ENCODE peak calls at places on chromosome 21, in nine cellular contexts. W is heart left ventricle; D is fibroblast of mammary gland; O is CD4-positive, CD25-positive, alpha-beta regulatory T cell; V is heart right ventricle; F is aorta; E is pancreas; Q is BJ; M is left lung. L is an unnamed sample.

GRCh38 chr21:38955495-38955894 is 149.8 kb downstream of the ETS2 start:
- DNase-seq in E (no peak), V (peak), M (no peak), D (peak), Q (no peak), F (no peak), O (no peak), W (peak), L (no peak)

GRCh38 chr21:33373451-33373850 is 29.8 kb upstream of the IFNGR2 start:
- DNase-seq in M (no peak), E (no peak), D (no peak), V (no peak), F (no peak), Q (no peak), O (no peak), W (no peak), L (no peak)

GRCh38 chr21:38795475-38795874 is 10.3 kb upstream of the ETS2 start:
- DNase-seq in M (no peak), W (no peak), F (no peak), D (no peak), V (no peak), E (no peak), Q (no peak), O (no peak), L (no peak)

GRCh38 chr21:37435120-37435519 is 68.5 kb downstream of the DYRK1A start:
- DNase-seq in M (no peak), W (peak), V (no peak), F (no peak), Q (peak), E (no peak), O (peak), D (peak), L (peak)

GRCh38 chr21:37564341-37564923 is 197.9 kb downstream of the DYRK1A start:
- DNase-seq in O (peak), D (peak), M (peak), W (peak), Q (peak), E (peak), F (peak), V (peak), L (peak)

GRCh38 chr21:38830667-38831525 is 25.2 kb downstream of the ETS2 start:
- DNase-seq in O (no peak), M (no peak), F (no peak), D (no peak), E (no peak), W (no peak), V (no peak), Q (no peak), L (no peak)

GRCh38 chr21:18249542-18250152 is 5.0 kb downstream of the CHODL start:
- DNase-seq in W (no peak), F (no peak), O (no peak), V (no peak), M (no peak), E (no peak), Q (no peak), D (no peak), L (peak)

GRCh38 chr21:38839370-38839681 is 33.6 kb downstream of the ETS2 start:
- DNase-seq in M (no peak), V (no peak), O (no peak), Q (no peak), D (peak), F (no peak), E (no peak), W (no peak), L (no peak)

GRCh38 chr21:34670220-34670961 is 1.6 kb downstream of the CLIC6 start:
- DNase-seq in O (no peak), D (peak), W (no peak), V (no peak), M (peak), F (peak), E (no peak), Q (no peak), L (no peak)

GRCh38 chr21:38306407-38306806 is 49.6 kb downstream of the KCNJ15 start:
- DNase-seq in F (no peak), E (no peak), O (no peak), W (no peak), M (no peak), D (peak), V (no peak), Q (no peak), L (no peak)

GRCh38 chr21:33642896-33643657 is 776 bp downstream of the ITSN1 start:
- DNase-seq in E (peak), M (peak), O (peak), D (peak), F (peak), W (peak), Q (no peak), V (peak), L (peak)

GRCh38 chr21:32807717-32808380 is 36.3 kb upstream of the PAXBP1 start:
- DNase-seq in F (no peak), W (no peak), M (no peak), V (no peak), Q (no peak), D (peak), O (no peak), E (no peak), L (no peak)

GRCh38 chr21:37915941-37916794 is at the start of gene KCNJ6:
- DNase-seq in D (peak), Q (no peak), E (peak), F (no peak), M (peak), V (no peak), W (peak), O (no peak), L (peak)

DNA sequence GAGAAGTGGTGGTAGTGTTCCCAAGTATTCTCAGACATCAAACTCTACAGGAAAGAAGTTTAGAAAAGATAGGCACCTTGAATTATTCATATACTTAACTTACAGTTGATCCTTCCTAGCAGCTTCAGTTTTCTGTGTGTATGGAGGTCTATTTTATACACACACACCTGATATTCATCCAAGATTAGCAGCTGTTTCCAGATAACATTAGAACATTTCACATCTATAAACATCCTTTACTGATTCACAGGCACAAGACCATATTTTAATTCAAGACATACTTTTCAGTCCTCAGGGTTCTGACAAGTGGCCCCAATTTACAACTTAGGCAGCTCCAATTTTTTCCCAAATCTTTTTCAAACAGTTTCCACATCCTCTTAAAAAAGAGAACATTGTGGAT is 287.8 kb upstream of the USP25 start:
- DNase-seq in E (no peak), D (peak), F (no peak), W (no peak), M (no peak), Q (no peak), O (no peak), V (no peak), L (no peak)
- H3K4me3 ChIP-seq in E (no peak), D (no peak), F (no peak), W (no peak), M (no peak), Q (no peak), O (no peak), V (no peak), L (no peak)

GRCh38 chr21:36072453-36073167 is 2.8 kb downstream of the CBR1 start:
- DNase-seq in M (no peak), Q (no peak), D (no peak), O (no peak), W (no peak), V (no peak), E (no peak), F (no peak), L (no peak)

GRCh38 chr21:36068748-36069398 is 951 bp upstream of the CBR1 start:
- DNase-seq in V (no peak), Q (no peak), W (no peak), D (no peak), M (no peak), F (no peak), E (no peak), O (no peak), L (no peak)

GRCh38 chr21:36069713-36070573 is at the start of gene CBR1:
- DNase-seq in O (peak), F (peak), V (peak), W (peak), M (peak), Q (peak), D (peak), E (peak), L (peak)

GRCh38 chr21:36073181-36073580 is 3.4 kb downstream of the CBR1 start:
- DNase-seq in D (no peak), O (no peak), F (no peak), W (no peak), Q (no peak), V (no peak), M (no peak), E (no peak), L (no peak)

DNA sequence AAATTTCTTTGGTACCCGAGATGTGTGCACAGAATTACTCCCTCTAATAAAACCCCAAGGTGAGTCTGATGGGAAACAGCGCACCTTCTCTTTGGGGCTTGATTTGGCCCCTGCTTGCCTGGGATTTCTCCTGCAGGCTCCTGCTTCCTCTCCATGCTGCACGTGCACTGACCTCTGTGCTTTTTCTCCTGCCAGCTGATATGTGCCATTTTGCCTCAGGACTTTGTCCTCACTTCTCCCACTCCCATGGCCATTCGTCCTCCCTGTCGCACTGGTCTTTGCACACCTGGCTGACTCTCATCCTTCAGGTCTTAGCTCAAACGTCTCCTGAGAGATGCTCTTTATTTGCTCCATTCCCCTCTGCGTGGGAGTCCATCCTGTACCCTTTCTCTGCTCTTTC is 1.2 kb downstream of the CBR1 start:
- DNase-seq in V (no peak), M (no peak), D (no peak), O (no peak), E (no peak), W (no peak), F (no peak), Q (no peak), L (no peak)
- H3K4me3 ChIP-seq in V (no peak), M (peak), D (peak), O (peak), E (no peak), W (peak), F (no peak), Q (no peak), L (peak)

DNA sequence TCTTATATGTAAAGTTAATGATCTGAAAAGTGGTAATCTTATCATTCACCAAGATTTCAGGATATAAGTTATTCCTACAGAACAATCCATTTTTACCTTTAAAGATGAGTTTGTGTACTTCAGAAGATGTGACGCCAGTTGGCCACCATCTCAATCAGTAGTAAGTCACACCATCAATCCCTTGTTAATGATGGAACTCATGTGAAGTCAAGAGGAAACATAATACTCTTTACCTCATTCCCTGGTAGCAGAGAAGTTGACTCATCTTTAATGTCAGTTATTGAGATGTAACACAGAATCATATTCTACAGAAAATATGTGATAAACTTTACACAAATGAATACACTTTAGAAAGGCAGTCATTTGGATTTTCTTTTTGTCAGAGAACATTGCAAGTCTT is 38.2 kb downstream of the MRPL39 start:
- DNase-seq in E (no peak), F (no peak), Q (no peak), V (no peak), O (no peak), M (no peak), D (peak), W (no peak), L (no peak)
- H3K4me3 ChIP-seq in E (no peak), F (no peak), Q (no peak), V (no peak), O (peak), M (no peak), D (no peak), W (no peak), L (no peak)

GRCh38 chr21:46284077-46284644 is 1.2 kb downstream of the MCM3AP start:
- DNase-seq in E (no peak), F (no peak), O (no peak), Q (no peak), V (no peak), W (no peak), D (peak), M (no peak), L (no peak)
- H3K4me3 ChIP-seq in E (peak), F (no peak), O (peak), Q (no peak), V (peak), W (peak), D (peak), M (peak), L (peak)

DNA sequence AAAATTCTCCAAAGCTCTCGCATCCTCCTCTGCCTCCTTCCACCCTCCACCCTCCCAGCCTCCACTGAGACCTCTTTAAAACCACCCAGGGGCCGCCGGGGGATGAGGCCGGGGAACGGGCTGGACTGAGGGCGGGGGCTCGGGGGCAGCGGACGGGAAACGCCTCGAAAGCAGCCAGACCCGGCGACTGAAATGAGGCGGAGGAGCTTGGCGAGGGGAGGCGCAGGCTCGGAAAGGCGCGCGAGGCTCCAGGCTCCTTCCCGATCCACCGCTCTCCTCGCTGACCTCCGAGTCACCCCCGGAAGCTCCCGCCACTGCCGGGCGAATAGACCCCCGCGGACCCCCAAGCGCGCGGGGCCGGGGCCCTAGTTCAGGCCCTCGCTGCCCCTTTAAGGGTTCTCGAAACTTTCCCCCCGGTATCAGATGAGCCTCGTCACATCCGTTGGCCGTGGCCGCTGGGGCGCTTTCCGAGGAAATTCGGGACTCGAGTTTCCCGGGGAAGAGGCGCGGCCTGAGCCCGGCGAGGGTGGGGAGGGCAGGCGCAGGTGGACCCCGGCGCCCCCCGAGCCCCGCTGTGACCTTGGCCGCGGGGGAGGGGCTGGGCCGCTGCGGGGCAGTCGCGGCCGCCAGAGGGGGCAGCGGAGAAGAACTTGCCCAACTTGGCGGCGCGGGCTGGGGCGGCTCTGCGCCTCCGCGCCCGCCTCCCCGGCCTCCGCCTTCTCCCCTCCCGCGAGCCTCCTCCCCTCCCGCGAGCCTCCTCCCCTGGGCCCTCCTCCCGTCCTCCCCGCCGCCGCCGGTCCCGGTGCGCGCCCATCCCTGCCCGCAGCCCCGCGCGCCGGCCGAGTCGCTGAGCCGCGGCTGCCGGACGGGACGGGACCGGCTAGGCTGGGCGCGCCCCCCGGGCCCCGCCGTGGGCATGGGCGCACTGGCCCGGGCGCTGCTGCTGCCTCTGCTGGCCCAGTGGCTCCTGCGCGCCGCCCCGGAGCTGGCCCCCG is at the start of gene BACE2:
- DNase-seq in O (no peak), V (peak), D (peak), W (peak), M (peak), E (peak), Q (no peak), F (peak), L (no peak)
- H3K4me3 ChIP-seq in O (no peak), V (peak), D (peak), W (peak), M (peak), E (peak), Q (peak), F (peak), L (no peak)

DNA sequence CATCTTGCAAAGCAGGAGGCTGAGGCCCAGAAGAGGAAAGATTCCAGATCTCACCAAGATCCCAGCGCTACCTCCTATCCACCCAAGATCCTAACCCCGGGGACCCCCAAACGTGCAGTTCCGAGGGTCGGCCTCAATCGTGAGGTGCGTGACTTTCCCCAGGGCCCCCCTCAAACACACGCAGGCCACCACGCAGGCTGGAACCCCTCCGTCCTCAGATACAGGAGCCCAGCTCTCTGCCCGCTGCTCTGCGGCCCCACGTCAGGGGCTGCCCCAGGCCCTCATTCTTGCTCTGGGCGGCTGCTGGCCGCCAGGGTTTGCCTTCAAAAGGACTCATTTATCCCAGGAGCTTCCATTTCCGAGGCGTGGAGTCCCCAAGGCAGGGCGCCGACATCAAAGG is 39.9 kb downstream of the KRTAP10-1 start:
- DNase-seq in O (no peak), F (peak), Q (no peak), W (no peak), D (no peak), E (no peak), M (no peak), V (no peak), L (no peak)
- H3K4me3 ChIP-seq in O (no peak), F (no peak), Q (no peak), W (no peak), D (no peak), E (no peak), M (no peak), V (no peak), L (no peak)

DNA sequence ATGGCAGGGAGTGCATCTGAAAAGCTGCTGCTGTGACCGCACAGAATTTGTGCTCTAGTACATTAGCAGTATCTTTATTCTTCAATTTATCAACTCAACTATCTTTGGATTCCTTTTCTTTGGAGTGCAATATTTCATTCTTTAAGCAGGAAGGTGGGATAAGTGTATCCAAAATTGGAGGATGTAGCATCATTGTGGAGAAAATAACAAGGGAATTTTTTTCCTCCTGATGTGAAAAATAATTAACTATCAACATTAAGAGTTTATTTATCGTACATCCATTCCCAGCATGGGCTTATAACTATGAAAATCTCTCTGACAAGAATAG is 25.5 kb downstream of the MAP3K7CL start:
- DNase-seq in O (no peak), F (no peak), E (no peak), V (no peak), Q (no peak), D (no peak), M (no peak), W (no peak), L (no peak)
- H3K4me3 ChIP-seq in O (no peak), F (peak), E (no peak), V (peak), Q (peak), D (no peak), M (no peak), W (peak), L (no peak)

DNA sequence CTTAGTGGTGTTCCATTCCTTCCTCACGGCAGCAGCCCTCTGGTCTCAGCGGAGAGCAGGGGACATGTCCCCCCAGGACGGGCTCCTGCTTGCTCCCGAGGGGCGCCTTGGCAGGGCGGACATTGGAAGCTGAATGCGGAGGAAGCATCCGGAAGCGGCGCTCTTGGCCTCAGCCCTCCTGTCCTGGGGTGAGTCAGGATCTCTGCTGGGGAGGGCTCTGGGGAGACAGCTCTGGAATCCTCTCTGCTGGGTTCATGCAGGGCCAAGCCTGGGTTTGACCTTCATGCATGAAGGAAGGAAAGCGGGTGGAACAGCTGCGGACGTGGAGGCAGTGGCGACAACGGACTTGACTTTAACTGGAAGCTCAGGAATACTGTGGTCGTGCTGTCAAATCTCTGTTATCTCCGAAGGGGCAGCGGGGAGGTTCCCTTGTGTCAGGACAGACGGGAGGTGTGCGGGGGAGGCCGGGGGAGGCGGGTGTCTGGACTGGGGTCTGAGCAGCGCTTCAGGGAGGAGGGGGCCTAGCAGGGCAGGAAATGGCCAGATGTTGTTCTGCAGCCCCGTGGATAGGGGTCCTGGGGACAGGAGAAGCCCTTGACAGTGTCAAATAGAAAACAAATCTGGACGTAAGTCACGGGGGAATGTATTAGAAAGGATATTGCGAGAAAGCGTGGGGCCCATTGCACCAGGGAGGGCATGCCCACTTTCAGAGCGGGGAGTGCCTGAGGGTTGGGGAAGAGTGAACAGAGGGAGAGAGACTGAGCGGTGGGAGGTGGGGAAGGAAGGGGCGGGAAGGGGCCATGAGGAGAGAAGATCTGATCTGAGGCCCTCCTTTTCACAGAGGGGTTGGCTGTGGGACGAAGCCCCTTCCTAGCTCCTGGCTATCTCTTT is 26.6 kb downstream of the CRYAA start:
- DNase-seq in E (peak), V (peak), O (no peak), W (peak), D (peak), Q (no peak), M (no peak), F (peak), L (no peak)
- H3K4me3 ChIP-seq in E (no peak), V (no peak), O (no peak), W (no peak), D (no peak), Q (no peak), M (no peak), F (no peak), L (no peak)

GRCh38 chr21:25862596-25862995 is 127.8 kb downstream of the GABPA start:
- DNase-seq in M (no peak), V (no peak), O (no peak), Q (no peak), E (no peak), W (no peak), D (peak), F (no peak), L (peak)
- H3K4me3 ChIP-seq in M (no peak), V (no peak), O (no peak), Q (no peak), E (no peak), W (no peak), D (no peak), F (no peak), L (no peak)

GRCh38 chr21:31293986-31294385 is 50.1 kb downstream of the TIAM1 start:
- DNase-seq in W (no peak), V (no peak), M (no peak), E (no peak), Q (peak), D (peak), F (no peak), O (no peak), L (no peak)
- H3K4me3 ChIP-seq in W (no peak), V (no peak), M (no peak), E (no peak), Q (no peak), D (no peak), F (no peak), O (no peak), L (no peak)